ENCODE peak calls at places on chromosomes 2 and 18, in four cellular contexts. One of them, this sample, is unnamed.

GRCh38 chr2:236943068-236943467 is 142.6 kb upstream of the COPS8 start:
- DNase-seq in endothelial cell: no peak
- DNase-seq in gastrocnemius medialis: no peak
- DNase-seq in naive thymus-derived CD8-positive, alpha-beta T cell: no peak
- DNase-seq in this sample: no peak

GRCh38 chr2:100142393-100142792 is at the start of gene AFF3:
- DNase-seq in gastrocnemius medialis: no peak
- DNase-seq in naive thymus-derived CD8-positive, alpha-beta T cell: peak
- DNase-seq in endothelial cell: no peak
- DNase-seq in this sample: no peak

GRCh38 chr2:172623249-172623965 is 67.5 kb downstream of the PDK1 start:
- DNase-seq in naive thymus-derived CD8-positive, alpha-beta T cell: no peak
- DNase-seq in gastrocnemius medialis: no peak
- DNase-seq in endothelial cell: no peak
- DNase-seq in this sample: no peak

GRCh38 chr2:239507576-239508258 is 106.9 kb upstream of the HDAC4 start:
- DNase-seq in endothelial cell: no peak
- DNase-seq in gastrocnemius medialis: no peak
- DNase-seq in naive thymus-derived CD8-positive, alpha-beta T cell: peak
- DNase-seq in this sample: peak

GRCh38 chr2:109128466-109129355 is at the start of gene SH3RF3:
- DNase-seq in endothelial cell: peak
- DNase-seq in naive thymus-derived CD8-positive, alpha-beta T cell: no peak
- DNase-seq in gastrocnemius medialis: peak
- DNase-seq in this sample: peak

GRCh38 chr2:237650455-237650850 is 23.1 kb downstream of the LRRFIP1 start:
- DNase-seq in endothelial cell: no peak
- DNase-seq in gastrocnemius medialis: no peak
- DNase-seq in naive thymus-derived CD8-positive, alpha-beta T cell: no peak
- DNase-seq in this sample: no peak

GRCh38 chr2:126885701-126886121 is 13.0 kb upstream of the TEX51 start:
- DNase-seq in naive thymus-derived CD8-positive, alpha-beta T cell: no peak
- DNase-seq in endothelial cell: no peak
- DNase-seq in gastrocnemius medialis: no peak
- DNase-seq in this sample: peak

GRCh38 chr2:10566021-10566420 is 117.9 kb upstream of the ODC1 start:
- DNase-seq in gastrocnemius medialis: no peak
- DNase-seq in endothelial cell: no peak
- DNase-seq in naive thymus-derived CD8-positive, alpha-beta T cell: no peak
- DNase-seq in this sample: no peak

GRCh38 chr18:74399225-74399887 is 57.8 kb downstream of the DIPK1C start:
- DNase-seq in endothelial cell: no peak
- DNase-seq in naive thymus-derived CD8-positive, alpha-beta T cell: no peak
- DNase-seq in gastrocnemius medialis: no peak
- DNase-seq in this sample: peak

GRCh38 chr18:9716780-9717563 is 8.9 kb downstream of the RAB31 start:
- DNase-seq in endothelial cell: no peak
- DNase-seq in gastrocnemius medialis: no peak
- DNase-seq in naive thymus-derived CD8-positive, alpha-beta T cell: no peak
- DNase-seq in this sample: no peak